ENCODE peak calls at places on chromosomes 2 and 18, in six cellular contexts. One of them, this sample, is unnamed.

GRCh38 chr2:216742411-216742810 is 47.1 kb upstream of the IGFBP5 start:
- DNase-seq in fibroblast of the aortic adventitia: no peak
- DNase-seq in cardiac fibroblast: peak
- DNase-seq in AG09319: no peak
- DNase-seq in AG10803: peak
- DNase-seq in fibroblast of lung: no peak
- DNase-seq in this sample: no peak

GRCh38 chr2:132761437-132761836 is 91.4 kb upstream of the LYPD1 start:
- DNase-seq in fibroblast of the aortic adventitia: no peak
- DNase-seq in AG09319: no peak
- DNase-seq in fibroblast of lung: no peak
- DNase-seq in cardiac fibroblast: no peak
- DNase-seq in AG10803: no peak
- DNase-seq in this sample: no peak

GRCh38 chr18:22293417-22293816 is 124.0 kb downstream of the GATA6 start:
- DNase-seq in AG09319: no peak
- DNase-seq in AG10803: peak
- DNase-seq in fibroblast of lung: peak
- DNase-seq in cardiac fibroblast: peak
- DNase-seq in fibroblast of the aortic adventitia: peak
- DNase-seq in this sample: no peak

GRCh38 chr2:32427672-32428622 is 71.1 kb downstream of the BIRC6 start:
- DNase-seq in AG10803: no peak
- DNase-seq in fibroblast of lung: peak
- DNase-seq in AG09319: no peak
- DNase-seq in fibroblast of the aortic adventitia: no peak
- DNase-seq in cardiac fibroblast: no peak
- DNase-seq in this sample: no peak

GRCh38 chr2:122737429-122738077 is 982.1 kb downstream of the TSN start:
- DNase-seq in AG10803: no peak
- DNase-seq in AG09319: no peak
- DNase-seq in fibroblast of lung: peak
- DNase-seq in cardiac fibroblast: peak
- DNase-seq in fibroblast of the aortic adventitia: no peak
- DNase-seq in this sample: no peak

GRCh38 chr18:33146009-33146408 is 294.5 kb downstream of the CCDC178 start:
- DNase-seq in AG10803: no peak
- DNase-seq in fibroblast of the aortic adventitia: no peak
- DNase-seq in cardiac fibroblast: no peak
- DNase-seq in fibroblast of lung: no peak
- DNase-seq in AG09319: no peak
- DNase-seq in this sample: no peak

GRCh38 chr2:26469955-26470354 is 8.0 kb downstream of the OTOF start:
- DNase-seq in fibroblast of lung: no peak
- DNase-seq in AG09319: no peak
- DNase-seq in cardiac fibroblast: no peak
- DNase-seq in fibroblast of the aortic adventitia: no peak
- DNase-seq in AG10803: no peak
- DNase-seq in this sample: no peak

GRCh38 chr2:95034221-95034620 is 8.7 kb downstream of the MAL start:
- DNase-seq in cardiac fibroblast: no peak
- DNase-seq in AG10803: no peak
- DNase-seq in fibroblast of lung: peak
- DNase-seq in AG09319: no peak
- DNase-seq in fibroblast of the aortic adventitia: no peak
- DNase-seq in this sample: no peak

GRCh38 chr2:225020157-225020864 is 22.0 kb downstream of the DOCK10 start:
- DNase-seq in fibroblast of the aortic adventitia: no peak
- DNase-seq in AG09319: no peak
- DNase-seq in cardiac fibroblast: no peak
- DNase-seq in AG10803: peak
- DNase-seq in fibroblast of lung: peak
- DNase-seq in this sample: no peak

GRCh38 chr2:192579965-192580700 is 385.4 kb upstream of the TMEFF2 start:
- DNase-seq in cardiac fibroblast: no peak
- DNase-seq in AG10803: no peak
- DNase-seq in AG09319: no peak
- DNase-seq in fibroblast of lung: no peak
- DNase-seq in fibroblast of the aortic adventitia: no peak
- DNase-seq in this sample: no peak

GRCh38 chr2:110997646-110998045 is 123.1 kb upstream of the BCL2L11 start:
- DNase-seq in cardiac fibroblast: no peak
- DNase-seq in AG09319: no peak
- DNase-seq in fibroblast of lung: no peak
- DNase-seq in AG10803: no peak
- DNase-seq in fibroblast of the aortic adventitia: no peak
- DNase-seq in this sample: no peak

GRCh38 chr2:234352270-234352669 is 144.6 kb downstream of the ARL4C start:
- DNase-seq in AG10803: no peak
- DNase-seq in cardiac fibroblast: no peak
- DNase-seq in AG09319: no peak
- DNase-seq in fibroblast of lung: no peak
- DNase-seq in fibroblast of the aortic adventitia: no peak
- DNase-seq in this sample: no peak

GRCh38 chr2:24792542-24792873 is 683 bp downstream of the PTRHD1 start:
- DNase-seq in AG10803: no peak
- DNase-seq in fibroblast of the aortic adventitia: no peak
- DNase-seq in fibroblast of lung: no peak
- DNase-seq in cardiac fibroblast: no peak
- DNase-seq in AG09319: no peak
- DNase-seq in this sample: no peak

GRCh38 chr18:58537272-58538038 is 91.4 kb downstream of the ALPK2 start:
- DNase-seq in cardiac fibroblast: no peak
- DNase-seq in AG10803: no peak
- DNase-seq in fibroblast of the aortic adventitia: no peak
- DNase-seq in fibroblast of lung: no peak
- DNase-seq in AG09319: no peak
- DNase-seq in this sample: no peak

GRCh38 chr18:55262021-55262560 is 302.8 kb upstream of the CCDC68 start:
- DNase-seq in AG09319: no peak
- DNase-seq in fibroblast of the aortic adventitia: no peak
- DNase-seq in cardiac fibroblast: no peak
- DNase-seq in AG10803: no peak
- DNase-seq in fibroblast of lung: peak
- DNase-seq in this sample: no peak

GRCh38 chr18:43236921-43237320 is 40.4 kb downstream of the SYT4 start:
- DNase-seq in AG10803: no peak
- DNase-seq in AG09319: no peak
- DNase-seq in fibroblast of the aortic adventitia: peak
- DNase-seq in cardiac fibroblast: peak
- DNase-seq in fibroblast of lung: peak
- DNase-seq in this sample: no peak

GRCh38 chr18:27110319-27110718 is 74.8 kb downstream of the CHST9 start:
- DNase-seq in AG09319: no peak
- DNase-seq in AG10803: no peak
- DNase-seq in fibroblast of lung: no peak
- DNase-seq in fibroblast of the aortic adventitia: no peak
- DNase-seq in cardiac fibroblast: no peak
- DNase-seq in this sample: no peak

GRCh38 chr2:130844161-130844560 is 7.4 kb downstream of the ARHGEF4 start:
- DNase-seq in cardiac fibroblast: no peak
- DNase-seq in AG10803: no peak
- DNase-seq in fibroblast of lung: no peak
- DNase-seq in fibroblast of the aortic adventitia: no peak
- DNase-seq in AG09319: no peak
- DNase-seq in this sample: no peak

GRCh38 chr18:7921938-7922587 is 354.9 kb downstream of the PTPRM start:
- DNase-seq in AG09319: peak
- DNase-seq in fibroblast of lung: peak
- DNase-seq in AG10803: peak
- DNase-seq in cardiac fibroblast: peak
- DNase-seq in fibroblast of the aortic adventitia: peak
- DNase-seq in this sample: no peak

GRCh38 chr2:42581257-42581656 is 12.8 kb downstream of the MTA3 start:
- DNase-seq in AG10803: no peak
- DNase-seq in cardiac fibroblast: no peak
- DNase-seq in fibroblast of lung: no peak
- DNase-seq in AG09319: no peak
- DNase-seq in fibroblast of the aortic adventitia: no peak
- DNase-seq in this sample: no peak

GRCh38 chr2:147663153-147663961 is 181.5 kb upstream of the ACVR2A start:
- DNase-seq in AG09319: no peak
- DNase-seq in cardiac fibroblast: no peak
- DNase-seq in AG10803: no peak
- DNase-seq in fibroblast of the aortic adventitia: no peak
- DNase-seq in fibroblast of lung: no peak
- DNase-seq in this sample: no peak

GRCh38 chr18:13107074-13107473 is 111.5 kb upstream of the LDLRAD4 start:
- DNase-seq in AG09319: no peak
- DNase-seq in AG10803: peak
- DNase-seq in fibroblast of the aortic adventitia: peak
- DNase-seq in cardiac fibroblast: peak
- DNase-seq in fibroblast of lung: peak
- DNase-seq in this sample: no peak

GRCh38 chr18:13100942-13101658 is 109.9 kb downstream of the CEP192 start:
- DNase-seq in fibroblast of the aortic adventitia: no peak
- DNase-seq in AG09319: no peak
- DNase-seq in AG10803: no peak
- DNase-seq in cardiac fibroblast: no peak
- DNase-seq in fibroblast of lung: no peak
- DNase-seq in this sample: no peak

GRCh38 chr18:13101659-13101992 is 110.5 kb downstream of the CEP192 start:
- DNase-seq in cardiac fibroblast: no peak
- DNase-seq in AG10803: no peak
- DNase-seq in AG09319: no peak
- DNase-seq in fibroblast of lung: no peak
- DNase-seq in fibroblast of the aortic adventitia: no peak
- DNase-seq in this sample: no peak

GRCh38 chr18:13105059-13105458 is 113.5 kb upstream of the LDLRAD4 start:
- DNase-seq in AG09319: no peak
- DNase-seq in fibroblast of the aortic adventitia: no peak
- DNase-seq in cardiac fibroblast: no peak
- DNase-seq in fibroblast of lung: no peak
- DNase-seq in AG10803: no peak
- DNase-seq in this sample: no peak

DNA sequence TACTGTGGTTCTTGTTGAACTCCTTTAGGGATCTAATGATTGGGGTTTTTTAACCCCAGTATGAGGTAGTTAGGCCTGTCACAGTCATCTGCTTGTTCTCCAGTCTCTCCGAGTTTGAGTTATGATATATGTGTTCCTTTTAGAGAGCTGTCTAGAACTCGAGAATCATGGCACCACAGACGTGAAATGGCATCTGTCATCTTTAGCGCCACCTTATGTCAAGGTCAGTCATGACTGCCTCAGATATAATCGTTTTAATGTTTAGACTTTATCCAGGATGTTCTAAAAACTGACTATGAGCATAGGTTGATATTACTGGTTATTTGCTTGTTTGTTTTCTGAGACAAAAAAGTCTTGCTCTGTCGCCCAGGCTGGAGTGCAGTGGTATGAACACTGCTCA is 112.2 kb downstream of the CEP192 start:
- DNase-seq in AG10803: no peak
- DNase-seq in cardiac fibroblast: peak
- DNase-seq in AG09319: no peak
- DNase-seq in fibroblast of the aortic adventitia: no peak
- DNase-seq in fibroblast of lung: no peak
- DNase-seq in this sample: no peak
- TF ChIP-seq CTCF in AG10803: peak
- TF ChIP-seq CTCF in cardiac fibroblast: peak
- TF ChIP-seq CTCF in AG09319: no peak
- TF ChIP-seq CTCF in fibroblast of the aortic adventitia: peak
- TF ChIP-seq CTCF in fibroblast of lung: peak
- TF ChIP-seq CTCF in this sample: no peak

DNA sequence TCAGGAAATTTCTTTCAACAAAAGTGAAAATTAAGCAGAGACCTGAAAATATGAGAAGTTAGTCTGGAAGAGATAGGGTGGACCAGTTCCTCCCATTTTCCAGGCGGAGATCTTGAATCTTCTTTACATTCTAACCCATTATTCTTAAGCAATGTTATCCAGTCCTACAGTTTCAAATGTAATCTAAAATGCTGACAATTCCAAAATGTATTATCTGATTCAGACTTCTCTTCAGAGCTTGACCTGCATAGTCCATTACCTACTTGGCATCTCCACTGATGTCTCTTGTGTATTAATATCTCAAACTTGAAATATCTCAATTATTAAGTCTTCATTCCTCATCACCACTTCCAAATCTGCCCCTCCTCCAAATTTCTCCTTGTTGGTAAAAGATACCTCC is 28.4 kb upstream of the SLC39A10 start:
- DNase-seq in fibroblast of lung: no peak
- DNase-seq in AG09319: no peak
- DNase-seq in fibroblast of the aortic adventitia: no peak
- DNase-seq in cardiac fibroblast: no peak
- DNase-seq in AG10803: no peak
- DNase-seq in this sample: no peak
- TF ChIP-seq CTCF in fibroblast of lung: no peak
- TF ChIP-seq CTCF in AG09319: no peak
- TF ChIP-seq CTCF in fibroblast of the aortic adventitia: no peak
- TF ChIP-seq CTCF in cardiac fibroblast: no peak
- TF ChIP-seq CTCF in AG10803: no peak
- TF ChIP-seq CTCF in this sample: no peak

GRCh38 chr2:96710985-96711384 is 28.9 kb downstream of the LMAN2L start:
- DNase-seq in cardiac fibroblast: no peak
- DNase-seq in fibroblast of lung: no peak
- DNase-seq in AG10803: no peak
- DNase-seq in AG09319: no peak
- DNase-seq in fibroblast of the aortic adventitia: no peak
- DNase-seq in this sample: no peak

GRCh38 chr2:96715658-96716057 is 24.2 kb downstream of the LMAN2L start:
- DNase-seq in fibroblast of the aortic adventitia: no peak
- DNase-seq in AG10803: peak
- DNase-seq in fibroblast of lung: no peak
- DNase-seq in cardiac fibroblast: peak
- DNase-seq in AG09319: no peak
- DNase-seq in this sample: no peak

GRCh38 chr2:96716388-96716787 is 23.5 kb downstream of the LMAN2L start:
- DNase-seq in AG10803: no peak
- DNase-seq in fibroblast of lung: no peak
- DNase-seq in AG09319: no peak
- DNase-seq in cardiac fibroblast: no peak
- DNase-seq in fibroblast of the aortic adventitia: no peak
- DNase-seq in this sample: no peak
- TF ChIP-seq CTCF in AG10803: no peak
- TF ChIP-seq CTCF in fibroblast of lung: no peak
- TF ChIP-seq CTCF in AG09319: no peak
- TF ChIP-seq CTCF in cardiac fibroblast: no peak
- TF ChIP-seq CTCF in fibroblast of the aortic adventitia: no peak
- TF ChIP-seq CTCF in this sample: no peak

GRCh38 chr2:239310401-239311061 is 90.3 kb downstream of the HDAC4 start:
- DNase-seq in AG09319: no peak
- DNase-seq in cardiac fibroblast: no peak
- DNase-seq in fibroblast of the aortic adventitia: no peak
- DNase-seq in AG10803: no peak
- DNase-seq in fibroblast of lung: no peak
- DNase-seq in this sample: no peak

GRCh38 chr2:239312741-239313246 is 88.0 kb downstream of the HDAC4 start:
- DNase-seq in AG09319: no peak
- DNase-seq in fibroblast of the aortic adventitia: no peak
- DNase-seq in fibroblast of lung: no peak
- DNase-seq in cardiac fibroblast: no peak
- DNase-seq in AG10803: peak
- DNase-seq in this sample: no peak

GRCh38 chr2:239313251-239313650 is 87.6 kb downstream of the HDAC4 start:
- DNase-seq in AG09319: no peak
- DNase-seq in fibroblast of the aortic adventitia: no peak
- DNase-seq in AG10803: no peak
- DNase-seq in fibroblast of lung: no peak
- DNase-seq in cardiac fibroblast: no peak
- DNase-seq in this sample: no peak

GRCh38 chr2:239311132-239312040 is 89.4 kb downstream of the HDAC4 start:
- DNase-seq in fibroblast of the aortic adventitia: no peak
- DNase-seq in AG09319: no peak
- DNase-seq in cardiac fibroblast: no peak
- DNase-seq in fibroblast of lung: no peak
- DNase-seq in AG10803: peak
- DNase-seq in this sample: no peak

GRCh38 chr2:239312081-239312501 is 88.7 kb downstream of the HDAC4 start:
- DNase-seq in fibroblast of the aortic adventitia: no peak
- DNase-seq in AG09319: no peak
- DNase-seq in AG10803: no peak
- DNase-seq in fibroblast of lung: no peak
- DNase-seq in cardiac fibroblast: no peak
- DNase-seq in this sample: no peak
- TF ChIP-seq CTCF in fibroblast of the aortic adventitia: no peak
- TF ChIP-seq CTCF in AG09319: no peak
- TF ChIP-seq CTCF in AG10803: no peak
- TF ChIP-seq CTCF in fibroblast of lung: no peak
- TF ChIP-seq CTCF in cardiac fibroblast: no peak
- TF ChIP-seq CTCF in this sample: no peak

This sample was measured in activated B cell treated with CpG ODN at 0.5 μM for 24 hours.